ENCODE peak calls at places on chromosomes 1 and 21, in nine cellular contexts. Q is HAP-1, H is AG10803, L is neural progenitor cell, O is psoas muscle, U is AG04449, X is mammary epithelial cell, D is GM12865, G is Panc1. K is an unnamed sample.

GRCh38 chr1:84721152-84721551 is 30.9 kb upstream of the SSX2IP start:
- DNase-seq in Q (no peak), H (peak), L (no peak), O (no peak), U (no peak), X (peak), D (no peak), G (no peak), K (no peak)

GRCh38 chr1:219741011-219741859 is 128.3 kb upstream of the ZC3H11B start:
- DNase-seq in Q (no peak), H (no peak), L (no peak), O (no peak), U (no peak), X (no peak), D (no peak), G (no peak), K (no peak)

GRCh38 chr1:220776725-220777326 is 9.9 kb upstream of the MTARC1 start:
- DNase-seq in Q (peak), H (peak), L (peak), O (peak), U (peak), X (peak), D (peak), G (peak), K (peak)

GRCh38 chr1:37240897-37241296 is 206.6 kb upstream of the GRIK3 start:
- DNase-seq in Q (no peak), H (no peak), L (peak), O (no peak), U (no peak), X (no peak), D (no peak), G (no peak), K (no peak)

GRCh38 chr1:110615548-110616130 is 9.5 kb upstream of the KCNA2 start:
- DNase-seq in Q (peak), H (peak), L (peak), O (peak), U (peak), X (peak), D (peak), G (peak), K (no peak)

GRCh38 chr21:43590220-43590619 is 69.1 kb downstream of the HSF2BP start:
- DNase-seq in Q (no peak), H (peak), L (no peak), O (no peak), U (no peak), X (peak), D (no peak), G (no peak), K (no peak)

GRCh38 chr21:43972850-43973633 is 39.1 kb upstream of the TRAPPC10 start:
- DNase-seq in Q (no peak), H (no peak), L (no peak), O (no peak), U (no peak), X (no peak), D (no peak), G (no peak), K (peak)

GRCh38 chr21:34807881-34808568 is 139.2 kb downstream of the CLIC6 start:
- DNase-seq in Q (no peak), H (peak), L (no peak), O (no peak), U (peak), X (peak), D (peak), G (peak), K (peak)

GRCh38 chr21:33374080-33374873 is 28.9 kb upstream of the IFNGR2 start:
- DNase-seq in Q (peak), H (peak), L (peak), O (no peak), U (no peak), X (peak), D (peak), G (peak), K (no peak)

GRCh38 chr1:209248649-209249279 is 334.8 kb upstream of the CAMK1G start:
- DNase-seq in Q (peak), H (peak), L (peak), O (no peak), U (no peak), X (peak), D (peak), G (peak), K (no peak)

GRCh38 chr1:214303538-214303937 is 22.6 kb downstream of the SMYD2 start:
- DNase-seq in Q (no peak), H (peak), L (no peak), O (no peak), U (no peak), X (no peak), D (no peak), G (no peak), K (no peak)

GRCh38 chr1:8629241-8630091 is 188.0 kb downstream of the RERE start:
- DNase-seq in Q (peak), H (peak), L (no peak), O (no peak), U (no peak), X (no peak), D (peak), G (no peak), K (no peak)

GRCh38 chr1:17255336-17255735 is 6.4 kb downstream of the PADI3 start:
- DNase-seq in Q (no peak), H (no peak), L (no peak), O (peak), U (no peak), X (no peak), D (no peak), G (no peak), K (peak)
- H3K4me3 ChIP-seq in Q (no peak), H (no peak), L (no peak), O (no peak), U (no peak), X (no peak), D (no peak), G (no peak), K (no peak)

GRCh38 chr1:1425426-1425752 is 4.3 kb upstream of the ANKRD65 start:
- DNase-seq in Q (no peak), H (no peak), L (no peak), O (no peak), U (no peak), X (no peak), D (no peak), G (no peak), K (no peak)

GRCh38 chr1:1428174-1428573 is 7.1 kb upstream of the ANKRD65 start:
- DNase-seq in Q (no peak), H (no peak), L (no peak), O (no peak), U (no peak), X (no peak), D (no peak), G (no peak), K (no peak)

GRCh38 chr1:1425753-1426495 is 4.8 kb upstream of the ANKRD65 start:
- DNase-seq in Q (no peak), H (no peak), L (peak), O (no peak), U (no peak), X (no peak), D (no peak), G (no peak), K (peak)

GRCh38 chr1:1426961-1427934 is 6.2 kb upstream of the ANKRD65 start:
- DNase-seq in Q (peak), H (no peak), L (peak), O (no peak), U (no peak), X (no peak), D (no peak), G (no peak), K (no peak)

GRCh38 chr1:1426496-1426960 is 5.5 kb upstream of the ANKRD65 start:
- DNase-seq in Q (no peak), H (no peak), L (peak), O (no peak), U (no peak), X (no peak), D (no peak), G (no peak), K (no peak)
- H3K4me3 ChIP-seq in Q (no peak), H (no peak), L (peak), O (no peak), U (no peak), X (no peak), D (no peak), G (peak), K (no peak)

GRCh38 chr1:149846600-149847466 is 52.5 kb upstream of the BOLA1 start:
- DNase-seq in Q (peak), H (no peak), L (peak), O (no peak), U (no peak), X (no peak), D (no peak), G (no peak), K (no peak)
- H3K4me3 ChIP-seq in Q (no peak), H (no peak), L (peak), O (no peak), U (no peak), X (no peak), D (no peak), G (no peak), K (no peak)

GRCh38 chr1:244011796-244012195 is 39.3 kb upstream of the ZBTB18 start:
- DNase-seq in Q (no peak), H (no peak), L (no peak), O (no peak), U (no peak), X (no peak), D (no peak), G (no peak), K (no peak)

GRCh38 chr1:244013100-244013499 is 38.0 kb upstream of the ZBTB18 start:
- DNase-seq in Q (no peak), H (no peak), L (no peak), O (no peak), U (no peak), X (no peak), D (no peak), G (no peak), K (no peak)

GRCh38 chr1:244010599-244011211 is 40.4 kb upstream of the ZBTB18 start:
- DNase-seq in Q (no peak), H (no peak), L (no peak), O (no peak), U (no peak), X (no peak), D (no peak), G (no peak), K (no peak)

GRCh38 chr1:244011251-244011650 is 39.8 kb upstream of the ZBTB18 start:
- DNase-seq in Q (no peak), H (no peak), L (no peak), O (no peak), U (no peak), X (no peak), D (no peak), G (no peak), K (no peak)

GRCh38 chr1:244012232-244012631 is 38.9 kb upstream of the ZBTB18 start:
- DNase-seq in Q (no peak), H (peak), L (peak), O (no peak), U (no peak), X (peak), D (no peak), G (no peak), K (no peak)
- H3K4me3 ChIP-seq in Q (no peak), H (no peak), L (no peak), O (no peak), U (no peak), X (no peak), D (no peak), G (no peak), K (no peak)

GRCh38 chr1:162022626-162023025 is 1.0 kb downstream of the OLFML2B start:
- DNase-seq in Q (no peak), H (peak), L (no peak), O (no peak), U (no peak), X (no peak), D (no peak), G (no peak), K (no peak)
- H3K4me3 ChIP-seq in Q (no peak), H (peak), L (peak), O (peak), U (peak), X (no peak), D (no peak), G (no peak), K (peak)

GRCh38 chr21:31395268-31395667 is 51.2 kb upstream of the TIAM1 start:
- DNase-seq in Q (no peak), H (no peak), L (no peak), O (no peak), U (no peak), X (no peak), D (no peak), G (no peak), K (no peak)

GRCh38 chr21:31396399-31396798 is 52.3 kb upstream of the TIAM1 start:
- DNase-seq in Q (no peak), H (no peak), L (no peak), O (no peak), U (no peak), X (no peak), D (no peak), G (no peak), K (no peak)

GRCh38 chr21:31397515-31397926 is 53.5 kb upstream of the TIAM1 start:
- DNase-seq in Q (no peak), H (no peak), L (no peak), O (no peak), U (no peak), X (peak), D (no peak), G (no peak), K (no peak)

GRCh38 chr21:31397939-31398338 is 53.9 kb upstream of the TIAM1 start:
- DNase-seq in Q (no peak), H (no peak), L (peak), O (no peak), U (no peak), X (no peak), D (no peak), G (no peak), K (no peak)

DNA sequence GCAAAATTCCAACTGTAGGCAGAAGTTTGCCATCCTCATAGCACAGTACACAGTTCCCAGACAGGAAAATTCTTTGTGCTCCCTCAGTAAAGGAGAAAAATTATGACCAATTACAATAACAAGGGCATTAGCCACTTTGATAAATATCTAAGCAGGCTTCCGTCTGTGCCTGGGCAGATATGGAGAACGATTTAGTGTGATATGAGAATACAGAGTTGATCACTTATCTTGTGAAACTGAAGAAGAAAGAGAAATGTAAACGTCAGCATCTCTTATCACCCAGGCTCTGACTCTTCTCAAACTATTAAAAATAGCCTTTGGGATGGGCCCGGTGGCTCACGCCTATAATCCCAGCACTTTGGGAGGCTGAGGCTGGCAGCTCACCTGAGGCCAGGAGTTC is 54.5 kb upstream of the TIAM1 start:
- DNase-seq in Q (no peak), H (no peak), L (no peak), O (no peak), U (no peak), X (no peak), D (no peak), G (no peak), K (no peak)
- H3K4me3 ChIP-seq in Q (no peak), H (no peak), L (no peak), O (no peak), U (no peak), X (no peak), D (no peak), G (no peak), K (no peak)

DNA sequence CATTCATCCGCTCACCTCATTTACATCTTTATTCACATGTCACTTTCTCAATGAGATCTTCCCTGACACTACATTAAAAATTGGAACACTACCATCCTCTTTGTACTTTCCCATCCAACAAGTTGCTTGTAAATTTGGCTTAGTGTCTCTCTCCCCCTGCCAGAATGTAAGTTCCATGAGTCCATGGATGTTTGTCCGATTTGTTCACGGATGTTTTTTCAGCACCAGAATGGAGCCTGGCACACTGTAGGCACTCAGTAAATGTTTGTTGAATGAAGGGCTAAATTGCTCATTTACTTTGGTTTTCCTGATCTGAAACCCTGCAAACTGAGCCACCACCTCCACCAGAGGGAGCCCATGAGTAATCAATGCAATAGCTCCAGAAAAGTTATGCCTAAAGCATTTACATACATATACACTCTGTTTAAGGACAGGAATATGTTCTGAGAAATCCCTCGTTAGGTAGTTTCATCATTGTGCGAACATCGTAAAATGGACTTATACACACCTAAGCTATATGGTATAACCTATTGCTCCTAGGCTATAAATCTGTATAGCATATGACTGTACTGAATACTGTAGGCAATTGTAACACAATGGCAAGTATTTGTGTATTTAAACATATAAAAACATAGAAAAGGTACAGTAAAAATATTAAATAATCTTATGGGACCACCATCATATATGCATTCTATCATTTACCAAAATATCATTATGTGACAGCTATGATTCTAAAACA is 2.8 kb upstream of the EYA3 start:
- DNase-seq in Q (peak), H (peak), L (peak), O (peak), U (no peak), X (peak), D (peak), G (peak), K (no peak)
- H3K4me3 ChIP-seq in Q (no peak), H (no peak), L (no peak), O (no peak), U (no peak), X (no peak), D (no peak), G (no peak), K (no peak)

GRCh38 chr1:26696645-26697440 is 1.0 kb downstream of the ARID1A start:
- DNase-seq in Q (no peak), H (no peak), L (peak), O (peak), U (no peak), X (no peak), D (peak), G (no peak), K (peak)

GRCh38 chr1:26695417-26696190 is at the start of gene ARID1A:
- DNase-seq in Q (peak), H (peak), L (peak), O (peak), U (peak), X (peak), D (peak), G (peak), K (peak)

GRCh38 chr1:26694597-26695416 is 1.0 kb upstream of the ARID1A start:
- DNase-seq in Q (peak), H (no peak), L (peak), O (no peak), U (no peak), X (no peak), D (peak), G (no peak), K (no peak)

GRCh38 chr1:26697441-26697977 is 1.7 kb downstream of the ARID1A start:
- DNase-seq in Q (no peak), H (no peak), L (no peak), O (no peak), U (no peak), X (no peak), D (peak), G (no peak), K (no peak)

GRCh38 chr1:26696191-26696644 is 403 bp downstream of the ARID1A start:
- DNase-seq in Q (no peak), H (no peak), L (no peak), O (no peak), U (no peak), X (no peak), D (no peak), G (no peak), K (peak)
- H3K4me3 ChIP-seq in Q (peak), H (peak), L (peak), O (peak), U (peak), X (peak), D (peak), G (peak), K (peak)

GRCh38 chr1:147580609-147581008 is 39.3 kb downstream of the BCL9 start:
- DNase-seq in Q (no peak), H (no peak), L (no peak), O (no peak), U (no peak), X (no peak), D (no peak), G (no peak), K (no peak)

GRCh38 chr1:147591246-147591891 is 50.1 kb downstream of the BCL9 start:
- DNase-seq in Q (no peak), H (no peak), L (no peak), O (no peak), U (no peak), X (no peak), D (no peak), G (no peak), K (no peak)

GRCh38 chr1:147581459-147581858 is 40.2 kb downstream of the BCL9 start:
- DNase-seq in Q (no peak), H (no peak), L (no peak), O (no peak), U (no peak), X (no peak), D (no peak), G (no peak), K (no peak)

GRCh38 chr1:147586412-147586811 is 45.1 kb downstream of the BCL9 start:
- DNase-seq in Q (no peak), H (no peak), L (peak), O (no peak), U (no peak), X (no peak), D (no peak), G (no peak), K (no peak)

DNA sequence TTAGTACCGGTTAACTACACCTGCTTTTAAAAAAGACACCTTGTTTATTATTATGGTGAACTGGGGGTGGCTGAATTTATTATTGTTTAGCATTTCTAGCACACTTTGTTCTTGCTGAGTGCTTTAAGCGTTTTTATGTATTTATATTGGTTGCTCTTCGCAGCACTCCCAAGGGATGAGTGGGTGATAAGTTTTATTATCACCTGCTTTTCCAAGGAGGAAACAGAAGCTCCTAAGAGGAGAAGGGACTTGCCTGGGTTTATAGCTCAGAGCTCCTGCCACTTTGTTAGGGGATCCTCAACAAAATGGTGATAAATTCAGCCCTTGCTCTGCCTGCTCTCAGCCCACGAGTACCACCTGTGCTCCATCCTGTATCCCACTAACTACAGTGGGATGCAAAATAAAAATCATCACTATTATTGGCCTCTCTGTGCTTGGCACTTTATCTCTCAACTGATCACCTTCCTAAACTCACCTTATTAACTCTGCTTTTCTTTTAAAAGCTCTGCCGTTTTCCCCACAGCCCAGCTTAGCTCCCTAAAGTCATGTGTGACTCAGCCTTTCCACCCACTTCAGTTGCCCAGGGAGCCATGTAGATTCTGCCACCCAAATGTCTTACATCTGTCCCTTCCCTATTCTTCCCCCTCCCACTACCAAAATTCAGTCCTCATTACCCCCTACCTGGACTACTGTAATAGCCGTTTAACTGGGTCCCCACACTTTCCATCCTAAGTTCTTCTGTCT is 44.5 kb downstream of the BCL9 start:
- DNase-seq in Q (no peak), H (no peak), L (no peak), O (no peak), U (no peak), X (no peak), D (no peak), G (no peak), K (no peak)
- H3K4me3 ChIP-seq in Q (no peak), H (no peak), L (peak), O (no peak), U (no peak), X (no peak), D (no peak), G (no peak), K (no peak)